ENCODE peak calls at places on chromosomes 16 and 17, in ten cellular contexts. A is mammary epithelial cell, U is PC-3, I is GM12878, J is GM23248, Z is fibroblast of lung, Y is DND-41, X is NT2/D1, F is neural progenitor cell, P is mesenchymal stem cell. B is an unnamed sample. For H3K4me1, the result is how much of the 10 kb centered on the place peaks cover.

GRCh38 chr17:12403881-12404398 is 261.8 kb upstream of the MYOCD start:
- DNase-seq in J (no peak), I (no peak), F (no peak), Z (no peak), A (no peak), X (no peak), Y (no peak), P (no peak), U (no peak), B (no peak)

GRCh38 chr17:34257986-34258326 is 2.9 kb downstream of the CCL2 start:
- DNase-seq in J (no peak), P (no peak), I (no peak), A (no peak), X (no peak), Z (no peak), Y (no peak), U (no peak), F (no peak), B (no peak)

GRCh38 chr17:13513039-13513405 is 88.7 kb downstream of the HS3ST3A1 start:
- DNase-seq in J (peak), I (no peak), X (no peak), Z (peak), A (no peak), U (peak), Y (no peak), P (peak), F (no peak), B (peak)

GRCh38 chr17:66964930-66965800 is 658 bp downstream of the CACNG4 start:
- DNase-seq in A (no peak), P (no peak), U (peak), F (peak), I (no peak), Y (no peak), X (no peak), J (no peak), Z (no peak), B (peak)

GRCh38 chr17:72152392-72152727 is 31.5 kb downstream of the SOX9 start:
- DNase-seq in A (no peak), I (no peak), Y (no peak), P (no peak), X (no peak), Z (peak), U (peak), F (no peak), J (peak), B (peak)

GRCh38 chr17:39244016-39244599 is 18.4 kb upstream of the STAC2 start:
- DNase-seq in Z (no peak), Y (peak), P (no peak), F (no peak), I (no peak), U (no peak), X (no peak), A (no peak), J (no peak), B (no peak)

GRCh38 chr16:88005148-88005547 is 53.9 kb downstream of the BANP start:
- DNase-seq in X (no peak), A (no peak), U (no peak), Y (no peak), P (no peak), F (peak), I (no peak), J (peak), Z (no peak), B (no peak)

GRCh38 chr17:19948100-19948943 is 29.3 kb downstream of the AKAP10 start:
- DNase-seq in I (no peak), J (no peak), P (no peak), A (no peak), Z (no peak), X (no peak), U (no peak), F (peak), Y (no peak), B (no peak)

GRCh38 chr17:48470388-48471034 is 40.5 kb upstream of the SKAP1 start:
- DNase-seq in Z (peak), J (peak), Y (no peak), X (no peak), I (no peak), F (no peak), U (peak), A (peak), P (peak), B (no peak)

GRCh38 chr17:60164697-60165096 is 14.9 kb downstream of the CA4 start:
- DNase-seq in I (no peak), P (no peak), J (no peak), A (no peak), Y (no peak), X (no peak), Z (no peak), U (no peak), F (no peak), B (no peak)

GRCh38 chr16:23057013-23057596 is 92.1 kb downstream of the USP31 start:
- DNase-seq in Y (no peak), P (no peak), F (no peak), U (no peak), I (no peak), A (no peak), X (no peak), Z (no peak), J (no peak), B (no peak)

DNA sequence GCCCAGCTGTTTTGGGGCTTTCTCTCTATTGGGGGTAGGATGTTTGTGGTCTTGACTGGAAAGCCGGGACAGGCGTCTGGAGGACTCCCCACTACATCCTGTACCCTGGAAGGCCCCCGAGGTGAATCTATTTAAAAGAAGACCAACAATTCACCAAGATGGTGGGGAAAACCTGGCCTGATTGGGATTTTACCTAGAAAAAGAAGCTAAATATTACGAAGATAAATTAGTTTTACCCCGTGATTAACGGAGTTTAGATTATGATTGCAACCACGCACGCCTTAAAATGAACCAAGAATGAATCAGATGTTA is 779 bp upstream of the CCDC102A start:
- DNase-seq in U (no peak), F (no peak), P (no peak), A (no peak), J (peak), X (no peak), Z (peak), I (no peak), Y (no peak), B (no peak)
- H3K9ac ChIP-seq in U (no peak), F (no peak), P (peak), A (no peak), J (peak), X (peak), Z (no peak), I (peak), Y (peak), B (peak)

GRCh38 chr17:16511515-16511914 is 19.5 kb upstream of the LRRC75A start:
- DNase-seq in Y (no peak), J (no peak), U (no peak), I (no peak), X (no peak), Z (no peak), P (no peak), F (no peak), A (no peak), B (no peak)
- H3K4me1 ChIP-seq in Y (under half), J (under half), U (under half), I (under half), X (under half), Z (under half), P (under half), F (under half), A (under half), B (under half)

DNA sequence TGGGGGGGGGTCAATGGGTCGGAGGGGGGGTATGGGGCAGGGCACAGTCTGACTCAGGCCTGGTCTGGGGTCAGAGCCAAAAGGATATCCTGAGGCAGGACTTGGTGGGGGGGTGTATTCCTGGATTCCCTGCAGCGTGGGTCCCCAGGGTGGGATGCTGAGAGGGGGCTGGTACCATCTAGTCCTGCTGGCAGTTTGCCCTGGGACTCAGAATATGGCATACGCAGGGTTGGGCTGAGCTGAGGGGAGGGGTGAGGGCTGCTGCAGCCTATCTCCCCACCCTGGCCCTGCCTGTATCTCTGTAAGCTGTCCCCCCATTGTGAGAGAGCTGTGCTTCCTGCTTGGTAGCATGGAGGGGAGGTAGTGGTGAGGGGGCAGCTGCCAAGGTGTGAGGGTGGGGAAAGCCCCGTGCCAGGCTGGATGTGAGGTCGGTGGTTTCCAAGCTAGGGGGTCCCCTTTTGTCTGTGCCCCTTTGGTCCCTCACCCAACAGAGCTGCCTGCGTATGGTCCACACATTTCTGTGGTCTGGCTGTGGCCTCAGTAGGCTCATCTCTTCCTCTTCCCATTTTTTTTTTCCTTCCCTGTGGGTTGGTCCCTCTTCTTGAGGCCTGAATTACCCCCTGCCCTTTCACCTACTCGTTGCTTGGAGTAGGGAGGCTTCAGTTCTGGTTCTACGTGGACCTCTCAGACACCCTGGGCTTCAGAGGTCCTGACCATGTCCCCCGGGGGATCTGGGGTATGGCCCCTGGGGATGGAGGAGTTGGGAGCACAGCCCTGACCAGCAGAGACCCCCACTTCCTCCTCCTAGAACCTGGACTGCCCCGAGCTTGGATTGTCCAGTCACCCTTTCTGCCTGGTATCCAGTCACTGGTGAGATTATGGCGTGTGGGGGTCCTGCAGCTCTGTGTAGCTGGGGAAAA is 15.0 kb downstream of the RARA start:
- DNase-seq in I (no peak), F (no peak), U (peak), J (peak), Y (peak), Z (peak), A (no peak), P (no peak), X (no peak), B (no peak)
- H3K4me3 ChIP-seq in I (peak), F (no peak), U (no peak), J (no peak), Y (no peak), Z (no peak), A (no peak), P (peak), X (no peak), B (peak)

GRCh38 chr17:8150194-8151119 is 1.7 kb downstream of the PER1 start:
- DNase-seq in X (no peak), I (no peak), A (no peak), P (no peak), F (no peak), U (no peak), Y (no peak), Z (no peak), J (no peak), B (no peak)
- H3K9ac ChIP-seq in X (peak), I (peak), A (peak), P (peak), F (no peak), U (peak), Y (peak), Z (peak), J (peak), B (peak)

B was measured in adipocyte.